ENCODE peak calls at places on chromosomes 7 and 10, in eight cellular contexts. F is CD8-positive, alpha-beta memory T cell; Y is left lung; M is uterus; P is transverse colon; L is fibroblast of mammary gland; R is astrocyte of the spinal cord; O is ovary. D is an unnamed sample.

GRCh38 chr10:89738551-89739209 is 37.3 kb downstream of the KIF20B start:
- DNase-seq in F (no peak), Y (no peak), M (no peak), P (no peak), L (no peak), R (no peak), O (no peak), D (no peak)

GRCh38 chr7:131076711-131077170 is 250.9 kb upstream of the MKLN1 start:
- DNase-seq in F (no peak), Y (no peak), M (no peak), P (no peak), L (peak), R (peak), O (no peak), D (no peak)

GRCh38 chr7:36456548-36456947 is 66.9 kb downstream of the ANLN start:
- DNase-seq in F (no peak), Y (no peak), M (no peak), P (no peak), L (no peak), R (no peak), O (no peak), D (no peak)

GRCh38 chr7:122299935-122300606 is 4.5 kb downstream of the FEZF1 start:
- DNase-seq in F (no peak), Y (no peak), M (no peak), P (no peak), L (no peak), R (no peak), O (no peak), D (no peak)

GRCh38 chr7:98354511-98355249 is 46.2 kb downstream of the BAIAP2L1 start:
- DNase-seq in F (no peak), Y (peak), M (no peak), P (peak), L (peak), R (peak), O (no peak), D (no peak)

GRCh38 chr10:78787095-78787494 is 281.7 kb upstream of the ZMIZ1 start:
- DNase-seq in F (no peak), Y (no peak), M (no peak), P (no peak), L (no peak), R (no peak), O (no peak), D (no peak)

GRCh38 chr10:95350212-95350829 is 59.5 kb upstream of the PDLIM1 start:
- DNase-seq in F (no peak), Y (no peak), M (peak), P (no peak), L (peak), R (no peak), O (no peak), D (no peak)

GRCh38 chr10:33180390-33180789 is 154.1 kb downstream of the NRP1 start:
- DNase-seq in F (no peak), Y (no peak), M (no peak), P (no peak), L (peak), R (no peak), O (no peak), D (no peak)

GRCh38 chr10:120818301-120818700 is 32.9 kb upstream of the WDR11 start:
- DNase-seq in F (no peak), Y (no peak), M (no peak), P (no peak), L (no peak), R (no peak), O (no peak), D (no peak)

GRCh38 chr7:148095066-148095465 is 495.5 kb upstream of the C7orf33 start:
- DNase-seq in F (no peak), Y (no peak), M (no peak), P (no peak), L (no peak), R (no peak), O (peak), D (no peak)

GRCh38 chr7:156609010-156609877 is 31.3 kb upstream of the RNF32 start:
- DNase-seq in F (no peak), Y (no peak), M (no peak), P (peak), L (no peak), R (no peak), O (no peak), D (no peak)

GRCh38 chr7:131188367-131189339 is 139.0 kb upstream of the MKLN1 start:
- DNase-seq in F (peak), Y (no peak), M (no peak), P (no peak), L (peak), R (peak), O (no peak), D (peak)

GRCh38 chr10:43299579-43299978 is 32.7 kb upstream of the RASGEF1A start:
- DNase-seq in F (no peak), Y (no peak), M (no peak), P (peak), L (no peak), R (no peak), O (no peak), D (no peak)

GRCh38 chr7:87119581-87119980 is 32.7 kb upstream of the DMTF1 start:
- DNase-seq in F (no peak), Y (no peak), M (no peak), P (no peak), L (peak), R (no peak), O (no peak), D (no peak)

GRCh38 chr7:34320926-34321609 is 336.9 kb upstream of the NPSR1 start:
- DNase-seq in F (peak), Y (peak), M (peak), P (peak), L (peak), R (peak), O (peak), D (no peak)

GRCh38 chr10:43218206-43218950 is 48.5 kb downstream of the RASGEF1A start:
- DNase-seq in F (no peak), Y (peak), M (no peak), P (no peak), L (no peak), R (peak), O (no peak), D (no peak)

GRCh38 chr7:2266911-2267310 is 24.9 kb downstream of the NUDT1 start:
- DNase-seq in F (no peak), Y (no peak), M (no peak), P (no peak), L (peak), R (peak), O (no peak), D (no peak)

GRCh38 chr10:52483587-52483986 is 169.5 kb downstream of the DKK1 start:
- DNase-seq in F (no peak), Y (no peak), M (no peak), P (no peak), L (no peak), R (no peak), O (no peak), D (no peak)

GRCh38 chr7:83325083-83325482 is 162.4 kb upstream of the PCLO start:
- DNase-seq in F (no peak), Y (peak), M (no peak), P (no peak), L (no peak), R (no peak), O (no peak), D (no peak)

GRCh38 chr7:2281556-2281955 is 32.7 kb downstream of the SNX8 start:
- DNase-seq in F (no peak), Y (peak), M (peak), P (no peak), L (peak), R (peak), O (peak), D (no peak)

GRCh38 chr7:3370068-3370704 is 69.1 kb downstream of the SDK1 start:
- DNase-seq in F (no peak), Y (no peak), M (no peak), P (no peak), L (no peak), R (peak), O (no peak), D (no peak)

GRCh38 chr10:126133906-126134703 is 237.7 kb downstream of the FANK1 start:
- DNase-seq in F (no peak), Y (no peak), M (no peak), P (no peak), L (peak), R (peak), O (no peak), D (no peak)

GRCh38 chr10:117168135-117168674 is 29.1 kb upstream of the KCNK18 start:
- DNase-seq in F (peak), Y (peak), M (no peak), P (peak), L (peak), R (no peak), O (peak), D (peak)

GRCh38 chr10:46559231-46559671 is 2.8 kb upstream of the GPRIN2 start:
- DNase-seq in F (peak), Y (peak), M (peak), P (peak), L (no peak), R (no peak), O (peak), D (peak)

GRCh38 chr10:125104559-125104958 is 55.8 kb downstream of the CTBP2 start:
- DNase-seq in F (no peak), Y (no peak), M (no peak), P (no peak), L (no peak), R (no peak), O (no peak), D (no peak)

GRCh38 chr7:137816696-137817320 is 30.0 kb downstream of the DGKI start:
- DNase-seq in F (no peak), Y (no peak), M (no peak), P (no peak), L (peak), R (no peak), O (no peak), D (no peak)

GRCh38 chr7:71511361-71511807 is 379.4 kb downstream of the GALNT17 start:
- DNase-seq in F (no peak), Y (no peak), M (no peak), P (no peak), L (peak), R (no peak), O (no peak), D (no peak)

GRCh38 chr7:38057829-38058228 is 120.2 kb upstream of the STARD3NL start:
- DNase-seq in F (no peak), Y (no peak), M (no peak), P (no peak), L (no peak), R (peak), O (no peak), D (no peak)

GRCh38 chr10:75403144-75404022 is 1.8 kb upstream of the ZNF503 start:
- DNase-seq in F (no peak), Y (peak), M (peak), P (peak), L (peak), R (peak), O (peak), D (peak)

GRCh38 chr10:92753865-92754264 is 64.1 kb downstream of the HHEX start:
- DNase-seq in F (no peak), Y (no peak), M (no peak), P (no peak), L (no peak), R (no peak), O (no peak), D (no peak)

GRCh38 chr7:28291559-28291958 is 111.0 kb upstream of the JAZF1 start:
- DNase-seq in F (no peak), Y (no peak), M (no peak), P (no peak), L (no peak), R (peak), O (no peak), D (no peak)

GRCh38 chr10:28400176-28400575 is 97.3 kb upstream of the MPP7 start:
- DNase-seq in F (no peak), Y (no peak), M (no peak), P (peak), L (no peak), R (no peak), O (no peak), D (no peak)

GRCh38 chr7:100516135-100516812 is 22.7 kb upstream of the AGFG2 start:
- DNase-seq in F (peak), Y (no peak), M (peak), P (peak), L (peak), R (peak), O (peak), D (peak)

GRCh38 chr10:24951201-24952145 is 933 bp downstream of the PRTFDC1 start:
- DNase-seq in F (no peak), Y (no peak), M (peak), P (peak), L (peak), R (no peak), O (peak), D (no peak)

GRCh38 chr7:25385731-25386136 is 157.4 kb upstream of the NPVF start:
- DNase-seq in F (no peak), Y (no peak), M (no peak), P (no peak), L (no peak), R (no peak), O (no peak), D (no peak)

GRCh38 chr10:109732254-109732653 is 191.1 kb downstream of the XPNPEP1 start:
- DNase-seq in F (no peak), Y (no peak), M (no peak), P (no peak), L (no peak), R (no peak), O (no peak), D (no peak)

GRCh38 chr10:100046088-100046487 is 35.6 kb downstream of the CPN1 start:
- DNase-seq in F (peak), Y (peak), M (peak), P (peak), L (peak), R (peak), O (peak), D (peak)

GRCh38 chr10:71748671-71749191 is 24.6 kb downstream of the VSIR start:
- DNase-seq in F (peak), Y (peak), M (peak), P (peak), L (no peak), R (no peak), O (peak), D (peak)

GRCh38 chr7:42272793-42273665 is 36.0 kb upstream of the GLI3 start:
- DNase-seq in F (no peak), Y (no peak), M (no peak), P (no peak), L (peak), R (peak), O (no peak), D (no peak)

GRCh38 chr7:42269161-42269560 is 32.2 kb upstream of the GLI3 start:
- DNase-seq in F (no peak), Y (no peak), M (no peak), P (no peak), L (no peak), R (peak), O (no peak), D (no peak)

GRCh38 chr7:42278360-42278759 is 41.4 kb upstream of the GLI3 start:
- DNase-seq in F (no peak), Y (no peak), M (no peak), P (no peak), L (no peak), R (no peak), O (no peak), D (no peak)

DNA sequence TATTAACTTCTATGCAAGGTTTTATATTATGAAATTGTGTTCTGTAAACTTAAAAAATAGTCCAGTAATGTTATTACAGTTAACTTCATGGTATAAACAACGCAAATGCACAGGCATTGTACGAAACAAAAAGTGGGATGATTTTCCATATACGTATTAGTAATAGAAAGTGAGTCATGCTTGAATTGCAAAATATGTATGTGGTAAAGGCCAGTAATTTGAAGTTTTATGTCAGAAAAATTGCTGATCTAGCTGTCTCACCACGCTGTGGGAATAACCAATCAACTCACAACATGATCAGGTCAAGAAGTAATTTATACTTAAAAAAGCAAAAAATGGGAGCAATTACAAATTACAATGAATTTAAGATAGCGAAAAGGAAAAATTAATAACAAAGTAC is 37.0 kb upstream of the GLI3 start:
- DNase-seq in F (no peak), Y (no peak), M (no peak), P (no peak), L (peak), R (peak), O (no peak), D (no peak)
- H3K4me3 ChIP-seq in F (no peak), Y (no peak), M (no peak), P (no peak), L (no peak), R (no peak), O (no peak), D (no peak)

GRCh38 chr7:134787064-134787463 is 7.6 kb downstream of the CALD1 start:
- DNase-seq in F (no peak), Y (no peak), M (no peak), P (no peak), L (no peak), R (peak), O (no peak), D (no peak)

GRCh38 chr7:134785842-134786241 is 6.4 kb downstream of the CALD1 start:
- DNase-seq in F (no peak), Y (no peak), M (no peak), P (no peak), L (no peak), R (peak), O (no peak), D (no peak)

GRCh38 chr7:134787720-134788119 is 8.3 kb downstream of the CALD1 start:
- DNase-seq in F (no peak), Y (no peak), M (no peak), P (no peak), L (no peak), R (peak), O (no peak), D (no peak)

GRCh38 chr7:134789967-134790685 is 10.7 kb downstream of the CALD1 start:
- DNase-seq in F (no peak), Y (no peak), M (peak), P (no peak), L (peak), R (peak), O (no peak), D (no peak)

DNA sequence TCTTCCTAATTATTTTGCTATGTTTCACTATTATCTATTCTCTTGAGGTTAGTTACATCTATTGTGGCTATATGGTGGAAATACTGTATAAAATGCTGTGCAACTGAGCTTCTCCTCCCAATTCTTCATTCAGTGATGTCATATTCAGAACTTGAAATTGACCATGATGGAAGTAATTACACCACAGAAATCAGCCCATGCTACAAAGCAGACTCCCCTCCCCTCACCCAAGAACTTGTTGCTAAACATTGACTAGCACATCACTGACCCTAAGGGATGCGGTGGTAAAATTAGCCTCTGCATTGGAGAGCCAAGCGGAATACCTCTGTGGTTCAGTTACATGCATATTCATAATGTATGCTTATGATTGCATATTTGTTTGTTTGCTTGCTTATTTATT is 8.8 kb downstream of the CALD1 start:
- DNase-seq in F (no peak), Y (no peak), M (no peak), P (no peak), L (no peak), R (peak), O (no peak), D (no peak)
- H3K4me3 ChIP-seq in F (no peak), Y (no peak), M (no peak), P (no peak), L (no peak), R (no peak), O (no peak), D (no peak)

GRCh38 chr7:991729-992444 is 8.9 kb downstream of the CYP2W1 start:
- DNase-seq in F (no peak), Y (no peak), M (no peak), P (no peak), L (no peak), R (no peak), O (no peak), D (no peak)

GRCh38 chr7:991017-991728 is 8.2 kb downstream of the CYP2W1 start:
- DNase-seq in F (no peak), Y (peak), M (no peak), P (no peak), L (no peak), R (no peak), O (no peak), D (no peak)

GRCh38 chr7:988963-989529 is 6.1 kb downstream of the CYP2W1 start:
- DNase-seq in F (no peak), Y (no peak), M (no peak), P (no peak), L (no peak), R (no peak), O (no peak), D (no peak)

GRCh38 chr7:992445-992741 is 9.4 kb downstream of the CYP2W1 start:
- DNase-seq in F (no peak), Y (peak), M (no peak), P (no peak), L (no peak), R (no peak), O (no peak), D (no peak)

GRCh38 chr7:990352-991005 is 7.5 kb downstream of the CYP2W1 start:
- DNase-seq in F (no peak), Y (peak), M (no peak), P (no peak), L (no peak), R (no peak), O (no peak), D (no peak)
- H3K4me3 ChIP-seq in F (no peak), Y (no peak), M (no peak), P (no peak), L (no peak), R (no peak), O (no peak), D (no peak)

GRCh38 chr7:30329706-30330105 is 45.3 kb downstream of the ZNRF2 start:
- DNase-seq in F (no peak), Y (no peak), M (no peak), P (no peak), L (no peak), R (no peak), O (no peak), D (no peak)
- H3K4me3 ChIP-seq in F (no peak), Y (no peak), M (no peak), P (no peak), L (no peak), R (no peak), O (no peak), D (no peak)

GRCh38 chr10:62653254-62653653 is 151.3 kb upstream of the ADO start:
- DNase-seq in F (no peak), Y (no peak), M (no peak), P (peak), L (no peak), R (no peak), O (no peak), D (no peak)
- H3K4me3 ChIP-seq in F (no peak), Y (no peak), M (no peak), P (no peak), L (no peak), R (no peak), O (no peak), D (no peak)

GRCh38 chr7:22445871-22446270 is 54.1 kb downstream of the STEAP1B start:
- DNase-seq in F (no peak), Y (no peak), M (no peak), P (no peak), L (no peak), R (no peak), O (no peak), D (no peak)

GRCh38 chr7:22447008-22447407 is 53.0 kb downstream of the STEAP1B start:
- DNase-seq in F (no peak), Y (no peak), M (no peak), P (no peak), L (no peak), R (no peak), O (no peak), D (no peak)

GRCh38 chr7:22444181-22444966 is 55.6 kb downstream of the STEAP1B start:
- DNase-seq in F (no peak), Y (no peak), M (peak), P (peak), L (no peak), R (no peak), O (no peak), D (no peak)

GRCh38 chr7:22443370-22444180 is 56.4 kb downstream of the STEAP1B start:
- DNase-seq in F (no peak), Y (no peak), M (no peak), P (peak), L (peak), R (peak), O (no peak), D (no peak)

DNA sequence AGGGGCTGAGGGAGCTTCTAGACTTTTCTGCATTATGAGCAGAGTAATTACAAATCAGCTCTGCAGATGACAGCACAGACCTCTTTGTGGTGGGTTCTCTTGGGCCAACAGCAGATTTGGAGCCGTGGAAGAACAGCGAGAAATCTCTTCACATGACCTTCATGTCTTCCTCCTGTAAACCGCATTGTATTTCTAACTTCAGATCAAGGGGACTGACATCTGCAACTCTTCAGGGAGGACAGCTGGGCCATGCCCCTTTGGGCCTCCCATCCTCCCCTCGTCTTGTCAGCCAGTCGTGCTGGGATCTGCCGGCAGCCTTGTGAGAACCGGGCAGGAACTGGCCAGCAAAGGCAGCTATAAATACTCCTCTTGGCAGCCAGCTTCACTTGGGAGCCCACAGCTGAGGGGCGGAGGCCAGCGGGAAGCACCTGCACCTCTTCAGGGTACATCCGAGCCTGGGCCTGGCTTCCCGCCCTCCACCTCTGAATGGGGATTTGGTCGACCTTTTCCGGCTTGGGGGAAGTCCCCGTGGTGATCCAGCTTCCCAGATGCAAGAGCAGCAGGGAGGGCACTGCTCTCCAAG is 54.8 kb downstream of the STEAP1B start:
- DNase-seq in F (no peak), Y (peak), M (peak), P (peak), L (no peak), R (peak), O (peak), D (peak)
- H3K4me3 ChIP-seq in F (no peak), Y (no peak), M (no peak), P (no peak), L (no peak), R (no peak), O (no peak), D (no peak)